ENCODE peak calls at places on chromosomes 4 and X, in six cellular contexts. One of them, this sample, is unnamed.

GRCh38 chr4:142762280-142762679 is 83.8 kb downstream of the INPP4B start:
- DNase-seq in AG10803: no peak
- DNase-seq in NT2/D1: no peak
- DNase-seq in pancreas: no peak
- DNase-seq in neuronal stem cell: no peak
- DNase-seq in HCT116: no peak
- DNase-seq in this sample: no peak

GRCh38 chr4:14650127-14650526 is 352.2 kb upstream of the CPEB2 start:
- DNase-seq in AG10803: no peak
- DNase-seq in NT2/D1: no peak
- DNase-seq in pancreas: no peak
- DNase-seq in neuronal stem cell: no peak
- DNase-seq in HCT116: no peak
- DNase-seq in this sample: no peak

GRCh38 chr4:183571350-183572076 is 66.7 kb downstream of the ING2 start:
- DNase-seq in AG10803: peak
- DNase-seq in NT2/D1: peak
- DNase-seq in pancreas: peak
- DNase-seq in neuronal stem cell: no peak
- DNase-seq in HCT116: no peak
- DNase-seq in this sample: no peak

GRCh38 chrX:109352121-109352556 is 129.7 kb downstream of the GUCY2F start:
- DNase-seq in AG10803: peak
- DNase-seq in NT2/D1: no peak
- DNase-seq in pancreas: peak
- DNase-seq in neuronal stem cell: no peak
- DNase-seq in HCT116: no peak
- DNase-seq in this sample: no peak

GRCh38 chr4:127631420-127631819 is 1.3 kb upstream of the INTU start:
- DNase-seq in AG10803: no peak
- DNase-seq in NT2/D1: no peak
- DNase-seq in pancreas: no peak
- DNase-seq in neuronal stem cell: no peak
- DNase-seq in HCT116: no peak
- DNase-seq in this sample: no peak

GRCh38 chr4:158006973-158007372 is 165.9 kb downstream of the GASK1B start:
- DNase-seq in AG10803: peak
- DNase-seq in NT2/D1: no peak
- DNase-seq in pancreas: no peak
- DNase-seq in neuronal stem cell: no peak
- DNase-seq in HCT116: no peak
- DNase-seq in this sample: no peak

GRCh38 chr4:107791902-107792301 is 32.8 kb upstream of the SGMS2 start:
- DNase-seq in AG10803: no peak
- DNase-seq in NT2/D1: no peak
- DNase-seq in pancreas: no peak
- DNase-seq in neuronal stem cell: no peak
- DNase-seq in HCT116: no peak
- DNase-seq in this sample: no peak

GRCh38 chr4:17436750-17437090 is 75.2 kb downstream of the QDPR start:
- DNase-seq in AG10803: no peak
- DNase-seq in NT2/D1: no peak
- DNase-seq in pancreas: no peak
- DNase-seq in neuronal stem cell: no peak
- DNase-seq in HCT116: no peak
- DNase-seq in this sample: no peak

GRCh38 chr4:184899261-184900134 is 73.7 kb upstream of the ACSL1 start:
- DNase-seq in AG10803: peak
- DNase-seq in NT2/D1: no peak
- DNase-seq in pancreas: peak
- DNase-seq in neuronal stem cell: no peak
- DNase-seq in HCT116: no peak
- DNase-seq in this sample: no peak

GRCh38 chr4:61527886-61528285 is 327.8 kb downstream of the ADGRL3 start:
- DNase-seq in AG10803: no peak
- DNase-seq in NT2/D1: no peak
- DNase-seq in pancreas: no peak
- DNase-seq in neuronal stem cell: no peak
- DNase-seq in HCT116: no peak
- DNase-seq in this sample: no peak

GRCh38 chr4:101977096-101977495 is 186.6 kb downstream of the BANK1 start:
- DNase-seq in AG10803: peak
- DNase-seq in NT2/D1: no peak
- DNase-seq in pancreas: no peak
- DNase-seq in neuronal stem cell: no peak
- DNase-seq in HCT116: peak
- DNase-seq in this sample: peak

GRCh38 chr4:109411964-109412363 is 21.7 kb upstream of the SEC24B start:
- DNase-seq in AG10803: no peak
- DNase-seq in NT2/D1: no peak
- DNase-seq in pancreas: no peak
- DNase-seq in neuronal stem cell: no peak
- DNase-seq in HCT116: no peak
- DNase-seq in this sample: no peak

GRCh38 chr4:152968806-152969394 is 32.8 kb downstream of the FHDC1 start:
- DNase-seq in AG10803: peak
- DNase-seq in NT2/D1: no peak
- DNase-seq in pancreas: no peak
- DNase-seq in neuronal stem cell: no peak
- DNase-seq in HCT116: no peak
- DNase-seq in this sample: no peak

GRCh38 chrX:3962511-3963350 is 249.3 kb upstream of the PRKX start:
- DNase-seq in AG10803: no peak
- DNase-seq in NT2/D1: peak
- DNase-seq in pancreas: peak
- DNase-seq in neuronal stem cell: peak
- DNase-seq in HCT116: no peak
- DNase-seq in this sample: peak

GRCh38 chrX:13029341-13029740 is 15.1 kb downstream of the FAM9C start:
- DNase-seq in AG10803: no peak
- DNase-seq in NT2/D1: no peak
- DNase-seq in pancreas: peak
- DNase-seq in neuronal stem cell: no peak
- DNase-seq in HCT116: no peak
- DNase-seq in this sample: no peak

GRCh38 chrX:48854898-48855297 is 19.5 kb upstream of the PCSK1N start:
- DNase-seq in AG10803: peak
- DNase-seq in NT2/D1: no peak
- DNase-seq in pancreas: no peak
- DNase-seq in neuronal stem cell: no peak
- DNase-seq in HCT116: peak
- DNase-seq in this sample: no peak

GRCh38 chrX:153864561-153865320 is 21.2 kb downstream of the L1CAM start:
- DNase-seq in AG10803: no peak
- DNase-seq in NT2/D1: no peak
- DNase-seq in pancreas: no peak
- DNase-seq in neuronal stem cell: no peak
- DNase-seq in HCT116: no peak
- DNase-seq in this sample: no peak

GRCh38 chr4:158161561-158162354 is 11.1 kb downstream of the GASK1B start:
- DNase-seq in AG10803: peak
- DNase-seq in NT2/D1: no peak
- DNase-seq in pancreas: no peak
- DNase-seq in neuronal stem cell: no peak
- DNase-seq in HCT116: peak
- DNase-seq in this sample: no peak

GRCh38 chr4:13528823-13529129 is 15.5 kb downstream of the NKX3-2 start:
- DNase-seq in AG10803: no peak
- DNase-seq in NT2/D1: no peak
- DNase-seq in pancreas: no peak
- DNase-seq in neuronal stem cell: no peak
- DNase-seq in HCT116: no peak
- DNase-seq in this sample: no peak

GRCh38 chr4:13529130-13529919 is 15.0 kb downstream of the NKX3-2 start:
- DNase-seq in AG10803: no peak
- DNase-seq in NT2/D1: no peak
- DNase-seq in pancreas: no peak
- DNase-seq in neuronal stem cell: no peak
- DNase-seq in HCT116: no peak
- DNase-seq in this sample: no peak

GRCh38 chr4:13527192-13527982 is 16.9 kb downstream of the NKX3-2 start:
- DNase-seq in AG10803: no peak
- DNase-seq in NT2/D1: no peak
- DNase-seq in pancreas: no peak
- DNase-seq in neuronal stem cell: no peak
- DNase-seq in HCT116: no peak
- DNase-seq in this sample: no peak

GRCh38 chr4:13526658-13527057 is 17.6 kb downstream of the NKX3-2 start:
- DNase-seq in AG10803: no peak
- DNase-seq in NT2/D1: no peak
- DNase-seq in pancreas: no peak
- DNase-seq in neuronal stem cell: no peak
- DNase-seq in HCT116: no peak
- DNase-seq in this sample: no peak

DNA sequence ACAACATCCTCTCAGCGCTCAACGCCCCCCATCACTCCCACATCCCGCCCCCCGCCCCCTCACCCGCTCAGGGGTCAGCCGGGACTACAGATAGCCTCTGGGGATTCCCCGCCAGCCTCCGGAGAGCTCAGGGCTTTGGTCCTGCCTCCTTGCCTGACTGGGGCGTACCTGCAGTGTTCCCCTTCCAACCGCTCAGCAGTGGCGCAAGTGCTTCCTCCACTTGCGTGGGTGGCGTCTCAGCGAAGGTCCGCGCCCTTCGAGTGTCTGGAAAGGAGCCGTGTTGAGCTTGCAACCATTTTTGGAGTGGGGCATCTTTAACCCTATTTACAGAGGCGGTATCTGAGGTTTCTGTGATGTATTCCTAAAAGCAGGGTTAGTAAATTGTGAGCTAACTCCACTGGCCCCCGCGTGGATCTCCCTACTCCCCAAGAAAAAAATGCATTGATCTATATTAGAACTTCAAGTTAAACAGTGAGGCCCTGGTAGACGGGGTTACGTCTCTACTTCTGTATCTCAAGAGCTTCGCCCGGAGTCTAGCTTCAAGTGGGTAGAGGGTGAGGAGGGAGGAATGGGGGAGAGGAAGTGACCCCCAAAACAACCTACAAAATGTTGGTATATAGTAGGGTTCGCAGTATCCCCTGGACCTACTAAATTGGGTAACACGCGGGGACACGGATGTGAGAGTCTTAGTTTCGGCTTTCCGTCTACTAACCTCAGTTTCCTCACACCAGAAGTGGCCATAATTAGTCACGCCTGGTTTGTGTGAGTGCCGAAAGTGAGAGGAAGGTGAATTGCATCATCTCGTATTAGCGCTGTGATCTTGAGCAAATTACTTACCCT is 16.1 kb downstream of the NKX3-2 start:
- DNase-seq in AG10803: no peak
- DNase-seq in NT2/D1: no peak
- DNase-seq in pancreas: no peak
- DNase-seq in neuronal stem cell: no peak
- DNase-seq in HCT116: no peak
- DNase-seq in this sample: no peak
- H3K4me3 ChIP-seq in AG10803: no peak
- H3K4me3 ChIP-seq in NT2/D1: no peak
- H3K4me3 ChIP-seq in pancreas: no peak
- H3K4me3 ChIP-seq in neuronal stem cell: no peak
- H3K4me3 ChIP-seq in HCT116: no peak
- H3K4me3 ChIP-seq in this sample: no peak

GRCh38 chr4:41364871-41365270 is 108.1 kb downstream of the UCHL1 start:
- DNase-seq in AG10803: peak
- DNase-seq in NT2/D1: no peak
- DNase-seq in pancreas: no peak
- DNase-seq in neuronal stem cell: no peak
- DNase-seq in HCT116: no peak
- DNase-seq in this sample: no peak

GRCh38 chr4:41362647-41363383 is 106.1 kb downstream of the UCHL1 start:
- DNase-seq in AG10803: peak
- DNase-seq in NT2/D1: peak
- DNase-seq in pancreas: no peak
- DNase-seq in neuronal stem cell: no peak
- DNase-seq in HCT116: no peak
- DNase-seq in this sample: no peak

GRCh38 chr4:41365726-41366125 is 109.0 kb downstream of the UCHL1 start:
- DNase-seq in AG10803: no peak
- DNase-seq in NT2/D1: no peak
- DNase-seq in pancreas: no peak
- DNase-seq in neuronal stem cell: no peak
- DNase-seq in HCT116: no peak
- DNase-seq in this sample: no peak

GRCh38 chr4:41361831-41362646 is 105.3 kb downstream of the UCHL1 start:
- DNase-seq in AG10803: no peak
- DNase-seq in NT2/D1: no peak
- DNase-seq in pancreas: peak
- DNase-seq in neuronal stem cell: no peak
- DNase-seq in HCT116: no peak
- DNase-seq in this sample: no peak

GRCh38 chr4:41363384-41363981 is 106.8 kb downstream of the UCHL1 start:
- DNase-seq in AG10803: peak
- DNase-seq in NT2/D1: no peak
- DNase-seq in pancreas: no peak
- DNase-seq in neuronal stem cell: no peak
- DNase-seq in HCT116: no peak
- DNase-seq in this sample: no peak
- H3K4me3 ChIP-seq in AG10803: no peak
- H3K4me3 ChIP-seq in NT2/D1: peak
- H3K4me3 ChIP-seq in pancreas: no peak
- H3K4me3 ChIP-seq in neuronal stem cell: no peak
- H3K4me3 ChIP-seq in HCT116: no peak
- H3K4me3 ChIP-seq in this sample: no peak

GRCh38 chrX:10098235-10098819 is 58.4 kb upstream of the CLCN4 start:
- DNase-seq in AG10803: peak
- DNase-seq in NT2/D1: no peak
- DNase-seq in pancreas: no peak
- DNase-seq in neuronal stem cell: no peak
- DNase-seq in HCT116: no peak
- DNase-seq in this sample: no peak
- H3K4me3 ChIP-seq in AG10803: peak
- H3K4me3 ChIP-seq in NT2/D1: no peak
- H3K4me3 ChIP-seq in pancreas: no peak
- H3K4me3 ChIP-seq in neuronal stem cell: no peak
- H3K4me3 ChIP-seq in HCT116: no peak
- H3K4me3 ChIP-seq in this sample: no peak

DNA sequence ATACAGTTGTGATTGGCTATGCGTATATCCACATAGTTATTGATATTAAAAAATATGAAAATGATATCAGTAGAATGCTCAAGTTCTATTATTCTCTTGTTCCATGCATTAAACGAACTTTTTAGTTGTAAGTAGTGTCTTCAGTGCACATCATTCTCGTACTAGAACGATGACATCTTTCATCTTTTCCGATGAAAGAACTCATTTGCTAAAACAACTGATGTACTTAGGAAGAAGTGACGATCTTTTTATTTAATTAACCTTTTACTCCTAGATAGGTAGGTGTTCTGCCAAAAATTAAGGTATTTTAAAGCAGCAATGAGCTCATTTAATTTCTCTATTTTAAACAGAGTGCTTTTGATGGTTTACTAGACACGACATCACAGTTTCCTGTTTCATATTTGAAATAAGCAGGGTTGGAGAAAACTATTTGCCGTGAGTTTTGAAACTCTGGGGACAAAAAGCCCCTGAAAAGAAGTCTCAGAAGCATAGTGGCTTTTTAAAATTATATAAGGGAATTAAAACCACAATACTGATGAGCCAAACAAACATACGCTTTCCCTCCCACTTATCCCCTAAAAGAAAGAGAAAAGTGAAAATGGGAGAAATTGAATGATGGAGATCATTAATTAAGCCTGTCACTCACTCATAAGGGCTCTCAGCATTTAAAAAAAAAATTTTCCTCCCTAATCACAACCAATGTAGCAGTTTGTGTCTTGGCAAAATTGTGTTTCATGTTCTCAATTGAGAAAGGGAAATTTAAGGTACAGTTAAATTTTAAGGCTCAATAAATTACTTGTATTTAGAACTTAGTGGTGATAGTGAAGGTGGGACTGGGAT is 25.6 kb downstream of the SPRY1 start:
- DNase-seq in AG10803: no peak
- DNase-seq in NT2/D1: no peak
- DNase-seq in pancreas: no peak
- DNase-seq in neuronal stem cell: no peak
- DNase-seq in HCT116: no peak
- DNase-seq in this sample: no peak
- H3K4me3 ChIP-seq in AG10803: no peak
- H3K4me3 ChIP-seq in NT2/D1: no peak
- H3K4me3 ChIP-seq in pancreas: no peak
- H3K4me3 ChIP-seq in neuronal stem cell: no peak
- H3K4me3 ChIP-seq in HCT116: no peak
- H3K4me3 ChIP-seq in this sample: no peak